ENCODE peak calls at places on chromosomes 13 and 19, in five cellular contexts. One of them, this sample, is unnamed.

GRCh38 chr19:41951686-41952172 is 7.4 kb downstream of the RABAC1 start:
- DNase-seq in cardiac fibroblast: peak; percentile 77
- DNase-seq in T-helper 17 cell: peak; percentile 71
- DNase-seq in fibroblast of mammary gland: peak; percentile 70
- DNase-seq in stimulated activated CD4-positive, alpha-beta T cell treated with anti-CD3 and anti-CD28 coated beads, Interleukin-2, amount 100 ng/mL, for 48 hours: peak; percentile 98
- DNase-seq in this sample: peak; percentile 86

GRCh38 chr13:101942038-101942437 is 459.8 kb downstream of the FGF14 start:
- DNase-seq in cardiac fibroblast: peak; percentile 61
- DNase-seq in T-helper 17 cell: no peak
- DNase-seq in fibroblast of mammary gland: peak; percentile 63
- DNase-seq in stimulated activated CD4-positive, alpha-beta T cell treated with anti-CD3 and anti-CD28 coated beads, Interleukin-2, amount 100 ng/mL, for 48 hours: no peak
- DNase-seq in this sample: no peak

GRCh38 chr13:70191034-70191433 is 82.8 kb upstream of the KLHL1 start:
- DNase-seq in cardiac fibroblast: no peak
- DNase-seq in T-helper 17 cell: no peak
- DNase-seq in fibroblast of mammary gland: no peak
- DNase-seq in stimulated activated CD4-positive, alpha-beta T cell treated with anti-CD3 and anti-CD28 coated beads, Interleukin-2, amount 100 ng/mL, for 48 hours: no peak
- DNase-seq in this sample: no peak

GRCh38 chr19:1474765-1475351 is 4.2 kb downstream of the C19orf25 start:
- DNase-seq in cardiac fibroblast: no peak
- DNase-seq in T-helper 17 cell: no peak
- DNase-seq in fibroblast of mammary gland: no peak
- DNase-seq in stimulated activated CD4-positive, alpha-beta T cell treated with anti-CD3 and anti-CD28 coated beads, Interleukin-2, amount 100 ng/mL, for 48 hours: no peak
- DNase-seq in this sample: no peak

GRCh38 chr13:90534617-90535340 is 812.7 kb upstream of the MIR17HG start:
- DNase-seq in cardiac fibroblast: no peak
- DNase-seq in T-helper 17 cell: no peak
- DNase-seq in fibroblast of mammary gland: no peak
- DNase-seq in stimulated activated CD4-positive, alpha-beta T cell treated with anti-CD3 and anti-CD28 coated beads, Interleukin-2, amount 100 ng/mL, for 48 hours: no peak
- DNase-seq in this sample: no peak

GRCh38 chr13:102040812-102041211 is 361.0 kb downstream of the FGF14 start:
- DNase-seq in cardiac fibroblast: no peak
- DNase-seq in T-helper 17 cell: no peak
- DNase-seq in fibroblast of mammary gland: no peak
- DNase-seq in stimulated activated CD4-positive, alpha-beta T cell treated with anti-CD3 and anti-CD28 coated beads, Interleukin-2, amount 100 ng/mL, for 48 hours: no peak
- DNase-seq in this sample: no peak

GRCh38 chr19:49881672-49882394 is 4.3 kb downstream of the TBC1D17 start:
- DNase-seq in cardiac fibroblast: peak; percentile 41
- DNase-seq in T-helper 17 cell: no peak
- DNase-seq in fibroblast of mammary gland: peak; percentile 40
- DNase-seq in stimulated activated CD4-positive, alpha-beta T cell treated with anti-CD3 and anti-CD28 coated beads, Interleukin-2, amount 100 ng/mL, for 48 hours: no peak
- DNase-seq in this sample: no peak

GRCh38 chr13:75302031-75302430 is 179.9 kb downstream of the TBC1D4 start:
- DNase-seq in cardiac fibroblast: no peak
- DNase-seq in T-helper 17 cell: no peak
- DNase-seq in fibroblast of mammary gland: peak; percentile 5
- DNase-seq in stimulated activated CD4-positive, alpha-beta T cell treated with anti-CD3 and anti-CD28 coated beads, Interleukin-2, amount 100 ng/mL, for 48 hours: no peak
- DNase-seq in this sample: no peak

GRCh38 chr19:54916822-54917221 is 10.9 kb downstream of the NCR1 start:
- DNase-seq in cardiac fibroblast: no peak
- DNase-seq in T-helper 17 cell: no peak
- DNase-seq in fibroblast of mammary gland: no peak
- DNase-seq in stimulated activated CD4-positive, alpha-beta T cell treated with anti-CD3 and anti-CD28 coated beads, Interleukin-2, amount 100 ng/mL, for 48 hours: no peak
- DNase-seq in this sample: no peak

GRCh38 chr13:56659041-56659471 is 481.7 kb upstream of the PRR20A start:
- DNase-seq in cardiac fibroblast: no peak
- DNase-seq in T-helper 17 cell: no peak
- DNase-seq in fibroblast of mammary gland: no peak
- DNase-seq in stimulated activated CD4-positive, alpha-beta T cell treated with anti-CD3 and anti-CD28 coated beads, Interleukin-2, amount 100 ng/mL, for 48 hours: no peak
- DNase-seq in this sample: no peak

GRCh38 chr19:51751655-51752054 is at the start of gene FPR1:
- DNase-seq in cardiac fibroblast: peak; percentile 90
- DNase-seq in T-helper 17 cell: no peak
- DNase-seq in fibroblast of mammary gland: peak; percentile 88
- DNase-seq in stimulated activated CD4-positive, alpha-beta T cell treated with anti-CD3 and anti-CD28 coated beads, Interleukin-2, amount 100 ng/mL, for 48 hours: no peak
- DNase-seq in this sample: no peak

GRCh38 chr19:34044011-34044410 is 128.3 kb upstream of the LSM14A start:
- DNase-seq in cardiac fibroblast: no peak
- DNase-seq in T-helper 17 cell: no peak
- DNase-seq in fibroblast of mammary gland: no peak
- DNase-seq in stimulated activated CD4-positive, alpha-beta T cell treated with anti-CD3 and anti-CD28 coated beads, Interleukin-2, amount 100 ng/mL, for 48 hours: no peak
- DNase-seq in this sample: no peak

GRCh38 chr19:15587663-15588062 is 27.4 kb upstream of the CYP4F8 start:
- DNase-seq in cardiac fibroblast: no peak
- DNase-seq in T-helper 17 cell: no peak
- DNase-seq in fibroblast of mammary gland: no peak
- DNase-seq in stimulated activated CD4-positive, alpha-beta T cell treated with anti-CD3 and anti-CD28 coated beads, Interleukin-2, amount 100 ng/mL, for 48 hours: no peak
- DNase-seq in this sample: no peak

GRCh38 chr19:51921949-51922348 is 5.3 kb upstream of the ZNF613 start:
- DNase-seq in cardiac fibroblast: peak; percentile 12
- DNase-seq in T-helper 17 cell: no peak
- DNase-seq in fibroblast of mammary gland: no peak
- DNase-seq in stimulated activated CD4-positive, alpha-beta T cell treated with anti-CD3 and anti-CD28 coated beads, Interleukin-2, amount 100 ng/mL, for 48 hours: no peak
- DNase-seq in this sample: no peak

GRCh38 chr13:93505104-93505952 is 278.7 kb downstream of the GPC6 start:
- DNase-seq in cardiac fibroblast: peak; percentile 3
- DNase-seq in T-helper 17 cell: no peak
- DNase-seq in fibroblast of mammary gland: no peak
- DNase-seq in stimulated activated CD4-positive, alpha-beta T cell treated with anti-CD3 and anti-CD28 coated beads, Interleukin-2, amount 100 ng/mL, for 48 hours: no peak
- DNase-seq in this sample: no peak

GRCh38 chr13:39496487-39496998 is 106.5 kb downstream of the LHFPL6 start:
- DNase-seq in cardiac fibroblast: no peak
- DNase-seq in T-helper 17 cell: no peak
- DNase-seq in fibroblast of mammary gland: no peak
- DNase-seq in stimulated activated CD4-positive, alpha-beta T cell treated with anti-CD3 and anti-CD28 coated beads, Interleukin-2, amount 100 ng/mL, for 48 hours: no peak
- DNase-seq in this sample: no peak

This sample was measured in activated B cell treated with CpG ODN at 0.5 μM for 24 hours.